ENCODE peak calls at places on chromosomes 13 and 19, in eight cellular contexts. One of them, this sample, is unnamed.

GRCh38 chr19:11649941-11650340 is 52.7 kb downstream of the ZNF627 start:
- DNase-seq in lung microvascular endothelial cell: no peak
- DNase-seq in hypothalamus: no peak
- DNase-seq in activated T-cell treated with anti-CD3 and anti-CD28 coated beads, Interleukin-2, amount 50 U/mL, for 72 hours: no peak
- DNase-seq in aorta: no peak
- DNase-seq in EL: no peak
- DNase-seq in AG09309: peak; percentile 21
- DNase-seq in central memory CD8-positive, alpha-beta T cell: no peak
- DNase-seq in this sample: no peak

GRCh38 chr19:51783373-51783772 is 11.6 kb upstream of the FPR3 start:
- DNase-seq in lung microvascular endothelial cell: peak; percentile 8
- DNase-seq in central memory CD8-positive, alpha-beta T cell: no peak
- DNase-seq in EL: peak; percentile 19
- DNase-seq in hypothalamus: no peak
- DNase-seq in aorta: no peak
- DNase-seq in AG09309: no peak
- DNase-seq in activated T-cell treated with anti-CD3 and anti-CD28 coated beads, Interleukin-2, amount 50 U/mL, for 72 hours: peak; percentile 8
- DNase-seq in this sample: no peak

GRCh38 chr13:47539317-47539716 is 461.8 kb downstream of the SUCLA2 start:
- DNase-seq in activated T-cell treated with anti-CD3 and anti-CD28 coated beads, Interleukin-2, amount 50 U/mL, for 72 hours: no peak
- DNase-seq in aorta: no peak
- DNase-seq in hypothalamus: no peak
- DNase-seq in lung microvascular endothelial cell: no peak
- DNase-seq in AG09309: no peak
- DNase-seq in central memory CD8-positive, alpha-beta T cell: no peak
- DNase-seq in EL: no peak
- DNase-seq in this sample: no peak

GRCh38 chr19:48490980-48491792 is 20.4 kb downstream of the LMTK3 start:
- DNase-seq in aorta: no peak
- DNase-seq in lung microvascular endothelial cell: no peak
- DNase-seq in activated T-cell treated with anti-CD3 and anti-CD28 coated beads, Interleukin-2, amount 50 U/mL, for 72 hours: peak; percentile 54
- DNase-seq in AG09309: no peak
- DNase-seq in hypothalamus: no peak
- DNase-seq in EL: no peak
- DNase-seq in central memory CD8-positive, alpha-beta T cell: no peak
- DNase-seq in this sample: peak; percentile 69

GRCh38 chr13:75636339-75637095 is 387 bp downstream of the LMO7 start:
- DNase-seq in central memory CD8-positive, alpha-beta T cell: peak; percentile 24
- DNase-seq in hypothalamus: no peak
- DNase-seq in activated T-cell treated with anti-CD3 and anti-CD28 coated beads, Interleukin-2, amount 50 U/mL, for 72 hours: peak; percentile 42
- DNase-seq in aorta: peak; percentile 58
- DNase-seq in EL: peak; percentile 61
- DNase-seq in lung microvascular endothelial cell: peak; percentile 46
- DNase-seq in AG09309: no peak
- DNase-seq in this sample: peak; percentile 28

GRCh38 chr13:45933203-45934014 is 81.9 kb upstream of the SIAH3 start:
- DNase-seq in hypothalamus: no peak
- DNase-seq in lung microvascular endothelial cell: no peak
- DNase-seq in activated T-cell treated with anti-CD3 and anti-CD28 coated beads, Interleukin-2, amount 50 U/mL, for 72 hours: no peak
- DNase-seq in EL: no peak
- DNase-seq in AG09309: no peak
- DNase-seq in aorta: no peak
- DNase-seq in central memory CD8-positive, alpha-beta T cell: no peak
- DNase-seq in this sample: no peak

GRCh38 chr13:79749556-79749955 is 268.6 kb downstream of the NDFIP2 start:
- DNase-seq in aorta: no peak
- DNase-seq in EL: no peak
- DNase-seq in central memory CD8-positive, alpha-beta T cell: no peak
- DNase-seq in activated T-cell treated with anti-CD3 and anti-CD28 coated beads, Interleukin-2, amount 50 U/mL, for 72 hours: no peak
- DNase-seq in AG09309: no peak
- DNase-seq in lung microvascular endothelial cell: peak; percentile 3
- DNase-seq in hypothalamus: no peak
- DNase-seq in this sample: no peak

GRCh38 chr13:30373727-30374126 is 48.6 kb upstream of the UBE2L5 start:
- DNase-seq in aorta: peak; percentile 60
- DNase-seq in central memory CD8-positive, alpha-beta T cell: no peak
- DNase-seq in lung microvascular endothelial cell: no peak
- DNase-seq in activated T-cell treated with anti-CD3 and anti-CD28 coated beads, Interleukin-2, amount 50 U/mL, for 72 hours: peak; percentile 25
- DNase-seq in AG09309: no peak
- DNase-seq in EL: no peak
- DNase-seq in hypothalamus: no peak
- DNase-seq in this sample: no peak

GRCh38 chr19:50437862-50438449 is 5.3 kb downstream of the MYBPC2 start:
- DNase-seq in aorta: no peak
- DNase-seq in lung microvascular endothelial cell: no peak
- DNase-seq in central memory CD8-positive, alpha-beta T cell: no peak
- DNase-seq in activated T-cell treated with anti-CD3 and anti-CD28 coated beads, Interleukin-2, amount 50 U/mL, for 72 hours: no peak
- DNase-seq in EL: no peak
- DNase-seq in hypothalamus: no peak
- DNase-seq in AG09309: no peak
- DNase-seq in this sample: no peak